ENCODE peak calls at places on chromosomes 6 and 20, in ten cellular contexts. G, K, Y, M, X, F, U, P, W and N are unnamed samples.

GRCh38 chr6:98946877-98947410 is 802 bp downstream of the FBXL4 start:
- DNase-seq in G (no peak), K (peak; percentile 15), Y (peak; percentile 46), M (no peak), X (peak; percentile 59), F (peak; percentile 12), U (peak; percentile 16), P (no peak), W (peak; percentile 26), N (peak; percentile 38)

GRCh38 chr6:140062042-140063041 is 687.9 kb upstream of the CITED2 start:
- DNase-seq in G (peak; percentile 96), K (no peak), Y (no peak), M (peak; percentile 86), X (no peak), F (no peak), U (no peak), P (peak; percentile 96), W (no peak), N (peak; percentile 60)

GRCh38 chr20:62685781-62686555 is 22.7 kb upstream of the NTSR1 start:
- DNase-seq in G (no peak), K (no peak), Y (peak; percentile 39), M (no peak), X (peak; percentile 58), F (no peak), U (no peak), P (no peak), W (no peak), N (no peak)

GRCh38 chr20:1882026-1882425 is 13.2 kb upstream of the SIRPA start:
- DNase-seq in G (no peak), K (no peak), Y (no peak), M (no peak), X (no peak), F (no peak), U (no peak), P (no peak), W (no peak), N (no peak)

GRCh38 chr20:53643031-53643832 is 49.6 kb upstream of the ZNF217 start:
- DNase-seq in G (peak; percentile 59), K (no peak), Y (peak; percentile 80), M (peak; percentile 59), X (peak; percentile 67), F (peak; percentile 60), U (peak; percentile 36), P (peak; percentile 100), W (peak; percentile 48), N (peak; percentile 83)

GRCh38 chr6:133567656-133568055 is 321.3 kb upstream of the TCF21 start:
- DNase-seq in G (no peak), K (no peak), Y (no peak), M (peak; percentile 30), X (no peak), F (no peak), U (no peak), P (no peak), W (no peak), N (no peak)

GRCh38 chr20:58043122-58043865 is 185.2 kb downstream of the ANKRD60 start:
- DNase-seq in G (no peak), K (no peak), Y (no peak), M (no peak), X (no peak), F (no peak), U (no peak), P (no peak), W (no peak), N (no peak)

GRCh38 chr6:37014667-37015066 is 9.2 kb downstream of the FGD2 start:
- DNase-seq in G (no peak), K (no peak), Y (no peak), M (no peak), X (no peak), F (no peak), U (no peak), P (no peak), W (no peak), N (no peak)

GRCh38 chr6:122715725-122716124 is 63.8 kb upstream of the FABP7 start:
- DNase-seq in G (no peak), K (no peak), Y (no peak), M (peak; percentile 18), X (no peak), F (no peak), U (no peak), P (peak; percentile 53), W (no peak), N (no peak)

GRCh38 chr6:117414770-117415169 is 11.0 kb downstream of the ROS1 start:
- DNase-seq in G (no peak), K (no peak), Y (no peak), M (no peak), X (no peak), F (no peak), U (no peak), P (no peak), W (no peak), N (no peak)

GRCh38 chr20:62367483-62368302 is 581 bp upstream of the LAMA5 start:
- DNase-seq in G (no peak), K (peak; percentile 50), Y (no peak), M (no peak), X (no peak), F (no peak), U (no peak), P (no peak), W (no peak), N (peak; percentile 59)

GRCh38 chr6:143652840-143653239 is 24.9 kb upstream of the PHACTR2 start:
- DNase-seq in G (no peak), K (no peak), Y (no peak), M (no peak), X (peak; percentile 38), F (no peak), U (no peak), P (no peak), W (no peak), N (no peak)

GRCh38 chr6:169101036-169101805 is 152.4 kb downstream of the THBS2 start:
- DNase-seq in G (no peak), K (no peak), Y (no peak), M (no peak), X (no peak), F (no peak), U (no peak), P (no peak), W (no peak), N (no peak)

GRCh38 chr6:139763468-139764214 is 389.2 kb upstream of the CITED2 start:
- DNase-seq in G (no peak), K (no peak), Y (no peak), M (no peak), X (no peak), F (no peak), U (no peak), P (peak; percentile 64), W (no peak), N (no peak)

GRCh38 chr20:3658019-3658707 is 5.0 kb downstream of the GFRA4 start:
- DNase-seq in G (no peak), K (no peak), Y (no peak), M (no peak), X (no peak), F (no peak), U (no peak), P (no peak), W (no peak), N (no peak)

GRCh38 chr6:73675466-73676098 is 20.4 kb upstream of the CD109 start:
- DNase-seq in G (no peak), K (peak; percentile 80), Y (peak; percentile 83), M (peak; percentile 62), X (peak; percentile 59), F (peak; percentile 65), U (peak; percentile 45), P (no peak), W (peak; percentile 62), N (peak; percentile 84)

GRCh38 chr20:8190043-8190880 is 58.2 kb downstream of the PLCB1 start:
- DNase-seq in G (no peak), K (no peak), Y (no peak), M (no peak), X (no peak), F (no peak), U (no peak), P (no peak), W (no peak), N (no peak)

GRCh38 chr20:50277460-50278376 is 87.1 kb downstream of the CEBPB start:
- DNase-seq in G (no peak), K (no peak), Y (no peak), M (no peak), X (peak; percentile 30), F (no peak), U (no peak), P (no peak), W (no peak), N (no peak)

GRCh38 chr6:104182811-104183210 is 676.9 kb downstream of the HACE1 start:
- DNase-seq in G (no peak), K (no peak), Y (no peak), M (peak; percentile 33), X (no peak), F (no peak), U (no peak), P (peak; percentile 95), W (no peak), N (no peak)

GRCh38 chr6:145497006-145497405 is 238.3 kb downstream of the EPM2A start:
- DNase-seq in G (peak; percentile 4), K (no peak), Y (no peak), M (no peak), X (no peak), F (no peak), U (no peak), P (no peak), W (no peak), N (no peak)

GRCh38 chr6:97901531-97901930 is 618.5 kb upstream of the MMS22L start:
- DNase-seq in G (no peak), K (no peak), Y (no peak), M (no peak), X (no peak), F (no peak), U (no peak), P (no peak), W (no peak), N (no peak)

GRCh38 chr20:41095110-41095969 is 42.0 kb upstream of the PLCG1 start:
- DNase-seq in G (no peak), K (peak; percentile 60), Y (peak; percentile 57), M (peak; percentile 45), X (peak; percentile 55), F (peak; percentile 50), U (peak; percentile 31), P (no peak), W (peak; percentile 31), N (peak; percentile 50)

GRCh38 chr6:139472341-139473038 is 98.0 kb upstream of the CITED2 start:
- DNase-seq in G (no peak), K (no peak), Y (no peak), M (peak; percentile 39), X (no peak), F (no peak), U (no peak), P (no peak), W (no peak), N (no peak)

GRCh38 chr20:46688151-46689081 is 828 bp downstream of the TP53RK start:
- DNase-seq in G (no peak), K (no peak), Y (no peak), M (no peak), X (no peak), F (no peak), U (no peak), P (no peak), W (no peak), N (peak; percentile 26)

GRCh38 chr20:41738584-41739193 is 120.5 kb upstream of the CHD6 start:
- DNase-seq in G (no peak), K (peak; percentile 65), Y (peak; percentile 43), M (peak; percentile 10), X (peak; percentile 55), F (no peak), U (peak; percentile 12), P (no peak), W (peak; percentile 6), N (no peak)

GRCh38 chr6:75853796-75854195 is 104.8 kb downstream of the MYO6 start:
- DNase-seq in G (no peak), K (no peak), Y (no peak), M (no peak), X (no peak), F (no peak), U (no peak), P (no peak), W (no peak), N (no peak)

GRCh38 chr6:99501762-99502161 is 13.5 kb downstream of the USP45 start:
- DNase-seq in G (no peak), K (no peak), Y (no peak), M (no peak), X (no peak), F (no peak), U (no peak), P (no peak), W (no peak), N (peak; percentile 32)

GRCh38 chr20:45258669-45259068 is 4.3 kb upstream of the SLPI start:
- DNase-seq in G (no peak), K (no peak), Y (no peak), M (no peak), X (no peak), F (no peak), U (no peak), P (no peak), W (no peak), N (no peak)